ENCODE peak calls at places on chromosomes 16 and 17, in four cellular contexts. B, O, W and Y are unnamed samples. For H3K4me1, the result is how much of the 10 kb centered on the place peaks cover.

GRCh38 chr16:11038305-11038704 is 93.9 kb downstream of the CLEC16A start:
- DNase-seq in W (no peak), O (no peak), B (no peak), Y (no peak)

GRCh38 chr17:79052131-79052530 is 22.5 kb upstream of the ENGASE start:
- DNase-seq in B (no peak), W (no peak), O (no peak), Y (no peak)

GRCh38 chr17:63041722-63042121 is 75.7 kb downstream of the TANC2 start:
- DNase-seq in W (no peak), B (no peak), O (no peak), Y (no peak)

GRCh38 chr16:17755158-17755557 is 284.4 kb upstream of the XYLT1 start:
- DNase-seq in O (no peak), B (no peak), W (no peak), Y (no peak)

GRCh38 chr17:2302740-2303277 is 776 bp downstream of the SMG6 start:
- DNase-seq in B (no peak), O (no peak), W (no peak), Y (no peak)

GRCh38 chr16:15932939-15933338 is 16.5 kb upstream of the ABCC1 start:
- DNase-seq in B (no peak), O (no peak), W (no peak), Y (no peak)

GRCh38 chr17:79937981-79938695 is 97.5 kb downstream of the TBC1D16 start:
- DNase-seq in W (no peak), B (no peak), O (no peak), Y (no peak)

GRCh38 chr17:13600475-13601316 is 1.0 kb downstream of the HS3ST3A1 start:
- DNase-seq in B (peak), W (peak), O (no peak), Y (no peak)

GRCh38 chr16:25950586-25951201 is 258.9 kb downstream of the HS3ST4 start:
- DNase-seq in W (peak), B (no peak), O (no peak), Y (no peak)

GRCh38 chr17:78853926-78854394 is 13.3 kb upstream of the USP36 start:
- DNase-seq in O (no peak), B (no peak), W (no peak), Y (no peak)

GRCh38 chr17:38705803-38706624 is 941 bp downstream of the MLLT6 start:
- DNase-seq in B (no peak), O (no peak), W (peak), Y (peak)

GRCh38 chr16:10517868-10518267 is 62.5 kb downstream of the EMP2 start:
- DNase-seq in O (no peak), W (peak), B (no peak), Y (no peak)

GRCh38 chr17:46772013-46772878 is 46.2 kb downstream of the WNT3 start:
- DNase-seq in O (no peak), B (no peak), W (peak), Y (no peak)

GRCh38 chr17:27873746-27874145 is 19.4 kb downstream of the LYRM9 start:
- DNase-seq in O (no peak), W (no peak), B (peak), Y (no peak)

GRCh38 chr16:78443780-78444422 is 344.4 kb downstream of the WWOX start:
- DNase-seq in O (no peak), W (no peak), B (peak), Y (no peak)

GRCh38 chr16:21037736-21038135 is 112.9 kb downstream of the DNAH3 start:
- DNase-seq in B (no peak), O (no peak), W (peak), Y (no peak)

GRCh38 chr16:11604783-11605563 is 18.3 kb upstream of the LITAF start:
- DNase-seq in W (no peak), O (no peak), B (no peak), Y (peak)

GRCh38 chr17:64281962-64282752 is 19.1 kb upstream of the TEX2 start:
- DNase-seq in B (peak), O (peak), W (peak), Y (peak)

GRCh38 chr17:32836527-32836926 is 40.4 kb downstream of the MYO1D start:
- DNase-seq in O (no peak), B (no peak), W (no peak), Y (no peak)

GRCh38 chr17:39062846-39063680 is 88.4 kb downstream of the PLXDC1 start:
- DNase-seq in B (peak), O (no peak), W (peak), Y (no peak)

GRCh38 chr16:31430380-31431052 is 2.4 kb upstream of the COX6A2 start:
- DNase-seq in W (peak), B (no peak), O (no peak), Y (no peak)

GRCh38 chr16:48609453-48610023 is 442 bp downstream of the N4BP1 start:
- DNase-seq in W (peak), O (no peak), B (peak), Y (peak)

GRCh38 chr17:56653877-56654276 is 60.4 kb downstream of the NOG start:
- DNase-seq in B (peak), W (peak), O (peak), Y (no peak)

GRCh38 chr16:29977063-29977462 is 3.4 kb downstream of the TAOK2 start:
- DNase-seq in W (no peak), B (no peak), O (no peak), Y (peak)

GRCh38 chr17:75077490-75078096 is 10.2 kb upstream of the SLC16A5 start:
- DNase-seq in B (peak), O (no peak), W (peak), Y (peak)

GRCh38 chr17:21292867-21293845 is 8.6 kb downstream of the MAP2K3 start:
- DNase-seq in O (no peak), B (no peak), W (no peak), Y (no peak)

GRCh38 chr16:68382296-68382718 is 66.0 kb downstream of the SMPD3 start:
- DNase-seq in W (peak), O (no peak), B (no peak), Y (no peak)

GRCh38 chr17:79028496-79029326 is 4.7 kb downstream of the C1QTNF1 start:
- DNase-seq in O (no peak), W (no peak), B (no peak), Y (no peak)

GRCh38 chr16:53864819-53865491 is 161.0 kb downstream of the FTO start:
- DNase-seq in B (peak), W (no peak), O (no peak), Y (no peak)

GRCh38 chr17:73991260-73991659 is 212.2 kb upstream of the RPL38 start:
- DNase-seq in B (no peak), W (no peak), O (no peak), Y (no peak)

GRCh38 chr16:4330277-4330882 is 14.5 kb downstream of the GLIS2 start:
- DNase-seq in O (no peak), W (peak), B (peak), Y (peak)

GRCh38 chr16:19356024-19356952 is 61.4 kb upstream of the TMC5 start:
- DNase-seq in W (no peak), O (no peak), B (no peak), Y (no peak)

GRCh38 chr17:58577696-58578095 is 63.3 kb upstream of the MTMR4 start:
- DNase-seq in O (no peak), B (peak), W (peak), Y (peak)

GRCh38 chr16:23186171-23186570 is 3.6 kb downstream of the SCNN1G start:
- DNase-seq in O (no peak), B (no peak), W (peak), Y (no peak)

GRCh38 chr16:81405702-81406113 is 38.9 kb upstream of the CMIP start:
- DNase-seq in B (peak), W (peak), O (no peak), Y (peak)

GRCh38 chr17:73522107-73522506 is 122.1 kb downstream of the SDK2 start:
- DNase-seq in O (no peak), B (no peak), W (no peak), Y (no peak)

DNA sequence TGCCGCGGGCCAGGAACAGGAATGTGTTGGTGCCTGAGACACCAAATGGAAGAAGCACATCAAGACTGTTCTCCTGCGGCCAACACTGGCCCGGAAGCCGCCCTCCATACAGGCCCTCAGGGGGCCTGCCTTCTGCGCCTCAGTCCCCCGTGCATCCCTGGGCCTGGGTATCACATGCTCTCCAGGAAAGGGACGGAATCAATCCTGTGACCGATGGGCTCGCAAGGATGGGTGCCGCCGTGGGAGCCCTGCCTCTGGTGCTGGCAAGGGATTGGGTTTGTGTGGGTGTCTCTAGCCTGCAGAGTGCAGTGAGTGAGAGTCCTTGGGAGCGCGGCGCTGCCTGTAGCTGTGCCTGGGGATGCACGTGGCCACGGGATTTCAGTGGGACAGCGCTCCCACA is 19.4 kb downstream of the CIBAR2 start:
- DNase-seq in O (no peak), W (no peak), B (no peak), Y (peak)
- H3K27ac ChIP-seq in O (no peak), W (no peak), B (no peak), Y (no peak)

GRCh38 chr16:87850009-87851006 is 19.0 kb downstream of the SLC7A5 start:
- DNase-seq in B (peak), W (peak), O (no peak), Y (peak)
- H3K4me1 ChIP-seq in B (under half), W (under half), O (under half), Y (under half)

GRCh38 chr16:89892055-89892630 is 18.8 kb downstream of the TCF25 start:
- DNase-seq in B (no peak), O (no peak), W (no peak), Y (no peak)

GRCh38 chr16:89890886-89891657 is 17.7 kb downstream of the TCF25 start:
- DNase-seq in B (peak), O (no peak), W (no peak), Y (peak)

GRCh38 chr16:89895482-89896250 is 22.3 kb downstream of the TCF25 start:
- DNase-seq in O (no peak), B (no peak), W (no peak), Y (no peak)

GRCh38 chr16:89892635-89893034 is 19.2 kb downstream of the TCF25 start:
- DNase-seq in O (no peak), W (no peak), B (no peak), Y (no peak)

GRCh38 chr16:89893642-89894548 is 20.5 kb downstream of the TCF25 start:
- DNase-seq in B (no peak), O (no peak), W (no peak), Y (no peak)
- H3K27ac ChIP-seq in B (no peak), O (no peak), W (no peak), Y (no peak)

DNA sequence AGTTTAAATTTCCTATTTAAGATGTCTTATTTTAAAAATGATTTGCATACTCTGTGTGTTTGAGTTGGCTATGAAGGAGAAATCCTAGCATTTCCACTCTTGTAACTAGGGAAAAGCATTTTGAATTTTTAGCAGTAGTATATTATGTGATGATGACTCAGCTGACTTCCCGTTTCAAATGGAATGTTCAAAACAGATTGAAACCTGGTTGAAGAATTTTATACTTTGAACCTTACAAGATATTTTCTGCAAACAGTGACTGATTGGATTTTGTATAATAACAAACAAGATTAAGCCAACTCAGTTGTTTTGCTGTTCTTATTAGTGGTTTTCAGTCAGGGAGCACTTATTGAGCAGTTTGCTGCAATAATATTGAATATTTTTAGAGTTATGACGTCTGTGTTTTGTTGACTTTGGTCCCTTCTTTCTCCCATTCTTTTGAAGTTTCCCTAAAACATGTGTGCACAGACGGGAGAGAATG is 8.0 kb downstream of the TNRC6A start:
- DNase-seq in W (no peak), O (no peak), B (peak), Y (no peak)
- H3K4me1 ChIP-seq in W (half or more), O (under half), B (under half), Y (half or more)